ENCODE peak calls at places on chromosomes 11 and 22, in nine cellular contexts. W, V, U, F, G, Z, J, Q and I are unnamed samples.

GRCh38 chr11:56876621-56877312 is 111.9 kb upstream of the OR5AK2 start:
- DNase-seq in Q (no peak), U (no peak), J (peak), W (peak), V (no peak), Z (no peak), G (peak), F (no peak), I (no peak)

GRCh38 chr22:38124236-38124974 is 13.9 kb upstream of the BAIAP2L2 start:
- DNase-seq in J (no peak), Q (no peak), W (no peak), F (no peak), G (no peak), Z (no peak), V (no peak), U (no peak), I (no peak)

GRCh38 chr11:86958259-86958658 is 3.1 kb upstream of the FZD4 start:
- DNase-seq in U (no peak), J (no peak), G (no peak), F (no peak), Z (no peak), W (no peak), Q (no peak), V (no peak), I (no peak)

GRCh38 chr11:61701298-61701993 is 21.3 kb downstream of the DAGLA start:
- DNase-seq in U (no peak), Q (no peak), W (no peak), G (no peak), F (peak), V (no peak), Z (no peak), J (peak), I (no peak)

GRCh38 chr11:74683279-74683871 is 47.9 kb downstream of the CHRDL2 start:
- DNase-seq in U (peak), F (no peak), Z (no peak), Q (no peak), V (no peak), J (no peak), G (no peak), W (peak), I (peak)

GRCh38 chr11:63998558-63999348 is 12.5 kb downstream of the OTUB1 start:
- DNase-seq in Z (no peak), Q (no peak), U (no peak), F (no peak), J (peak), V (no peak), G (no peak), W (no peak), I (peak)

GRCh38 chr11:72625746-72626636 is 48.2 kb downstream of the PDE2A start:
- DNase-seq in W (peak), U (no peak), G (no peak), F (no peak), Z (no peak), Q (no peak), J (no peak), V (no peak), I (no peak)

GRCh38 chr22:42270512-42271190 is at the start of gene TCF20:
- DNase-seq in W (peak), Q (peak), J (peak), Z (peak), V (peak), G (peak), U (peak), F (peak), I (peak)

GRCh38 chr22:37290737-37291136 is 8.4 kb downstream of the CYTH4 start:
- DNase-seq in W (peak), G (peak), F (no peak), V (no peak), J (no peak), Q (no peak), U (no peak), Z (no peak), I (no peak)

GRCh38 chr11:25992254-25992653 is 339.7 kb upstream of the ANO3 start:
- DNase-seq in V (no peak), J (no peak), G (peak), W (peak), U (no peak), Q (no peak), F (peak), Z (no peak), I (no peak)

GRCh38 chr22:17117890-17118289 is 3.3 kb downstream of the TMEM121B start:
- DNase-seq in Z (peak), Q (no peak), F (no peak), W (no peak), G (no peak), U (no peak), J (no peak), V (no peak), I (peak)